ENCODE peak calls at places on chromosomes 12 and 14, in five cellular contexts. M, X, Y, N and S are unnamed samples.

GRCh38 chr14:60206837-60207533 is 41.8 kb upstream of the DHRS7 start:
- DNase-seq in N (no peak), Y (peak), X (no peak), M (no peak), S (no peak)

GRCh38 chr12:41972196-41972994 is 172.3 kb downstream of the GXYLT1 start:
- DNase-seq in X (no peak), Y (no peak), N (no peak), M (no peak), S (no peak)

GRCh38 chr12:105729931-105730330 is 399.4 kb downstream of the C12orf75 start:
- DNase-seq in N (no peak), Y (no peak), X (no peak), M (no peak), S (no peak)

GRCh38 chr12:57016348-57016747 is at the start of gene TAC3:
- DNase-seq in Y (no peak), N (no peak), M (no peak), X (no peak), S (no peak)

GRCh38 chr14:92525318-92526095 is 11.9 kb downstream of the RIN3 start:
- DNase-seq in X (no peak), Y (no peak), N (no peak), M (no peak), S (no peak)

GRCh38 chr14:52283099-52283498 is 15.6 kb downstream of the PTGDR start:
- DNase-seq in M (no peak), N (no peak), Y (no peak), X (no peak), S (no peak)

GRCh38 chr12:20601668-20602280 is 93.4 kb upstream of the SLCO1C1 start:
- DNase-seq in N (peak), M (peak), Y (peak), X (no peak), S (peak)

GRCh38 chr12:95248604-95249355 is 31.2 kb downstream of the VEZT start:
- DNase-seq in Y (no peak), N (peak), X (no peak), M (no peak), S (no peak)

GRCh38 chr14:91027556-91027955 is 32.9 kb downstream of the RPS6KA5 start:
- DNase-seq in X (no peak), N (no peak), M (no peak), Y (no peak), S (no peak)

GRCh38 chr12:78121969-78122610 is 291.4 kb downstream of the NAV3 start:
- DNase-seq in Y (no peak), X (no peak), M (no peak), N (no peak), S (no peak)

GRCh38 chr12:99544457-99544856 is 103.1 kb upstream of the GARIN6 start:
- DNase-seq in X (no peak), M (no peak), N (no peak), Y (no peak), S (no peak)